ENCODE peak calls at places on chromosomes 2 and 18, in nine cellular contexts. T, L, R, Z, X, Y, K, F and C are unnamed samples.

GRCh38 chr18:33062834-33063364 is 290.1 kb upstream of the KLHL14 start:
- DNase-seq in T (no peak), L (no peak), R (no peak), Z (no peak), X (no peak), Y (no peak), K (no peak), F (no peak), C (no peak)

GRCh38 chr2:237729681-237730475 is 68.7 kb upstream of the RBM44 start:
- DNase-seq in T (no peak), L (no peak), R (no peak), Z (no peak), X (no peak), Y (no peak), K (no peak), F (no peak), C (no peak)

GRCh38 chr2:236653863-236654262 is 84.2 kb downstream of the ACKR3 start:
- DNase-seq in T (no peak), L (no peak), R (no peak), Z (no peak), X (no peak), Y (no peak), K (no peak), F (no peak), C (no peak)

GRCh38 chr2:41042343-41042742 is 590.5 kb upstream of the SLC8A1 start:
- DNase-seq in T (no peak), L (peak; percentile 1), R (no peak), Z (no peak), X (no peak), Y (no peak), K (no peak), F (no peak), C (no peak)

GRCh38 chr2:17646096-17646554 is 105.6 kb downstream of the VSNL1 start:
- DNase-seq in T (peak; percentile 88), L (peak; percentile 89), R (no peak), Z (no peak), X (peak; percentile 79), Y (peak; percentile 61), K (peak; percentile 40), F (peak; percentile 23), C (peak; percentile 52)

GRCh38 chr2:106886916-106887758 is 1.2 kb upstream of the ST6GAL2 start:
- DNase-seq in T (no peak), L (peak; percentile 28), R (no peak), Z (peak; percentile 24), X (no peak), Y (peak; percentile 53), K (peak; percentile 81), F (no peak), C (peak; percentile 31)

GRCh38 chr2:24317491-24317920 is 42.8 kb downstream of the ITSN2 start:
- DNase-seq in T (peak; percentile 5), L (peak; percentile 9), R (no peak), Z (peak; percentile 46), X (no peak), Y (no peak), K (no peak), F (no peak), C (no peak)

GRCh38 chr2:46184794-46185583 is 112.2 kb upstream of the EPAS1 start:
- DNase-seq in T (no peak), L (no peak), R (no peak), Z (no peak), X (no peak), Y (no peak), K (peak; percentile 52), F (no peak), C (no peak)

GRCh38 chr2:27175330-27175729 is 26.5 kb downstream of the TCF23 start:
- DNase-seq in T (no peak), L (peak; percentile 71), R (no peak), Z (no peak), X (peak; percentile 69), Y (no peak), K (no peak), F (no peak), C (no peak)

GRCh38 chr2:54669677-54670484 is 53.6 kb upstream of the EML6 start:
- DNase-seq in T (peak; percentile 76), L (peak; percentile 92), R (no peak), Z (no peak), X (peak; percentile 76), Y (no peak), K (no peak), F (peak; percentile 29), C (no peak)

GRCh38 chr18:79950440-79951341 is 762 bp downstream of the SLC66A2 start:
- DNase-seq in T (peak; percentile 12), L (peak; percentile 36), R (peak; percentile 47), Z (peak; percentile 57), X (peak; percentile 31), Y (peak; percentile 36), K (peak; percentile 41), F (no peak), C (no peak)

GRCh38 chr2:20433946-20434553 is 12.8 kb upstream of the RHOB start:
- DNase-seq in T (no peak), L (no peak), R (no peak), Z (no peak), X (peak; percentile 11), Y (no peak), K (no peak), F (no peak), C (no peak)

GRCh38 chr2:142825861-142826260 is 51.6 kb upstream of the KYNU start:
- DNase-seq in T (no peak), L (peak; percentile 44), R (no peak), Z (no peak), X (no peak), Y (no peak), K (no peak), F (no peak), C (no peak)

GRCh38 chr2:129723277-129724020 is 256.0 kb upstream of the RAB6C start:
- DNase-seq in T (no peak), L (no peak), R (no peak), Z (no peak), X (no peak), Y (no peak), K (no peak), F (no peak), C (no peak)

GRCh38 chr18:76518543-76519155 is 23.6 kb upstream of the ZNF516 start:
- DNase-seq in T (peak; percentile 31), L (peak; percentile 65), R (peak; percentile 50), Z (peak; percentile 50), X (peak; percentile 74), Y (peak; percentile 58), K (peak; percentile 74), F (no peak), C (peak; percentile 49)

GRCh38 chr18:12907258-12907925 is 23.4 kb upstream of the PTPN2 start:
- DNase-seq in T (peak; percentile 72), L (peak; percentile 60), R (no peak), Z (no peak), X (no peak), Y (no peak), K (no peak), F (no peak), C (no peak)

GRCh38 chr18:75247601-75248421 is 37.2 kb downstream of the TSHZ1 start:
- DNase-seq in T (peak; percentile 65), L (peak; percentile 72), R (no peak), Z (no peak), X (no peak), Y (no peak), K (no peak), F (no peak), C (no peak)

GRCh38 chr2:39855856-39856255 is 76.8 kb upstream of the THUMPD2 start:
- DNase-seq in T (no peak), L (no peak), R (no peak), Z (no peak), X (no peak), Y (no peak), K (no peak), F (no peak), C (no peak)

DNA sequence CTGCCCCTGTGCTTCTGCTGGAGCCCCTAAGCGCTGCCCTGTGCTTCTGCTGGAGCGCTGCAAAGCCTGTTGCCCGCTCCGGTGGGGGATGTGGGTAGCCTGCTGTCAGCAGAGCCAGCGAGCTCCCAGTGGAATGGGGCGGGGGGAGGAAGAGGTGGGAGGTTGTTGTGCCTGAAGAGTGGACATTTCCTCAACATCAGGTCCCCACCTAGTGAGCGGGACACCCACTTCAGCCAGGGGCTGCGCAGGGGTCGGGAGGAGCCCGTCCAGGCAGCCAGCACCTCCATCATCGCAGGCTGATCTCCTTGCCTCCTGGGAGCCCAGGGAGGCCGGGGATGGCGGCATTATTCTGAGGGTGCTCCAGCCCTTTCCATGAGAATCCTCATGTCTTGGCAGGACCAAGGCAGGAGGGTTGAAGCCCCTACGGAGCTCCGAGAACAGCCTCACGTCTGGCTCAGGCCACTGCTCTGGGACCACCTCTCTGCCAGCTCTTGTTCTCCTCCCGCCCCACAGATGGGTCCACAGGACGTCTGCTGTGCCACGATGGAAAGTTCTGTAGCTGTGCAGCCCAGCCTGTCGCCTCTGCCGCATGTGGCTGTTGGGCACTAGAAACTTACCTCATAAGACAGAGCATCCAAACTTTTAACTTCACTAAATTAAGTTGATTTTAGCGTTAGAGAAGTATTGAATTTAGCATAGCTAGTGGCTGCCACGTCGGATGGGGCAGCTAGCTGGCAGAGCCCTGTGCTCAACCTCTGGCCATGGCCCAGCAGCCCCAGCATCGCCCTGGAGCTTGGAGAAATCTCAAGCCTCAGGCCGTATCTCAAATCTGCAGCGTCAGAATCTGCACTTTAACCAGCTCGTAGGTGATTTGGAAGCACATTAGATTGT is 1.9 kb upstream of the ALLC start:
- DNase-seq in T (no peak), L (no peak), R (no peak), Z (no peak), X (no peak), Y (no peak), K (no peak), F (no peak), C (no peak)
- TF ChIP-seq CTCF in T (no peak), L (no peak), R (no peak), Z (no peak), X (no peak), Y (no peak), K (no peak), F (no peak), C (no peak)

GRCh38 chr2:73707058-73707457 is 30.1 kb downstream of the TPRKB start:
- DNase-seq in T (no peak), L (no peak), R (no peak), Z (no peak), X (no peak), Y (no peak), K (no peak), F (no peak), C (no peak)
- TF ChIP-seq CTCF in T (no peak), L (no peak), R (no peak), Z (no peak), X (no peak), Y (no peak), K (no peak), F (no peak), C (no peak)

DNA sequence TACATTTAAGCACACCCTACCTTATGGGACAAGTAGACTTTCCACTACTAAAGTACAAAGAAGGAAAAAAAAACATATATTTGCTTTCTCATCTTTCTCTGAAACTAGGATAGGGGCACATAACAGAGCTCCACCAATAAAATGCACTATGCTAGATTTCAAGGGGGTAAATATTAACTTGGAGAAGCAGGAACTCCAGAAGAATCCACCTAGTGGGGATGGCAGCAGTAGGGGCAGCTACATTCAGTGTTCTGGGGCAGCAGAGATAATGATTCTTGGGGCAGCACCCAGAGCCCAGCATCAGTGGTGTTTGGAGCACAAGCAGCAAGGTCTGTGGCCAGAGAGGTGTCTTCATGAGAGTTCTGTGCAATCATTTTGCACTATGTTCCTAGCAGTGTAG is 64.7 kb downstream of the DTNB start:
- DNase-seq in T (no peak), L (no peak), R (no peak), Z (no peak), X (no peak), Y (no peak), K (no peak), F (no peak), C (no peak)
- TF ChIP-seq CTCF in T (no peak), L (no peak), R (no peak), Z (no peak), X (no peak), Y (no peak), K (no peak), F (no peak), C (no peak)

GRCh38 chr2:136658201-136658600 is 107.1 kb upstream of the THSD7B start:
- DNase-seq in T (no peak), L (no peak), R (no peak), Z (no peak), X (no peak), Y (no peak), K (no peak), F (no peak), C (no peak)
- TF ChIP-seq CTCF in T (no peak), L (no peak), R (no peak), Z (no peak), X (no peak), Y (no peak), K (no peak), F (no peak), C (no peak)